ENCODE peak calls at places on chromosomes 6 and 20, in four cellular contexts. L, N, K and F are unnamed samples.

GRCh38 chr6:70370496-70370895 is 42.8 kb upstream of the FAM135A start:
- DNase-seq in L (no peak), N (no peak), K (no peak), F (no peak)

GRCh38 chr6:82144852-82145332 is 102.7 kb downstream of the IBTK start:
- DNase-seq in L (peak; percentile 11), N (no peak), K (no peak), F (peak; percentile 56)

GRCh38 chr20:63778034-63778752 is 38.6 kb downstream of the SLC2A4RG start:
- DNase-seq in L (no peak), N (no peak), K (no peak), F (no peak)

GRCh38 chr6:162125659-162126058 is 601.9 kb downstream of the PRKN start:
- DNase-seq in L (no peak), N (no peak), K (no peak), F (no peak)

GRCh38 chr20:7818477-7818876 is 121.8 kb downstream of the HAO1 start:
- DNase-seq in L (no peak), N (no peak), K (no peak), F (no peak)

GRCh38 chr6:162833776-162834175 is 106.0 kb downstream of the PACRG start:
- DNase-seq in L (no peak), N (no peak), K (no peak), F (no peak)

GRCh38 chr20:40766790-40767529 is 77.9 kb upstream of the MAFB start:
- DNase-seq in L (no peak), N (no peak), K (no peak), F (no peak)

GRCh38 chr6:169190970-169191369 is 62.7 kb downstream of the THBS2 start:
- DNase-seq in L (no peak), N (no peak), K (no peak), F (no peak)

GRCh38 chr6:20404641-20405032 is 3.0 kb downstream of the E2F3 start:
- DNase-seq in L (peak; percentile 74), N (no peak), K (peak; percentile 68), F (no peak)

DNA sequence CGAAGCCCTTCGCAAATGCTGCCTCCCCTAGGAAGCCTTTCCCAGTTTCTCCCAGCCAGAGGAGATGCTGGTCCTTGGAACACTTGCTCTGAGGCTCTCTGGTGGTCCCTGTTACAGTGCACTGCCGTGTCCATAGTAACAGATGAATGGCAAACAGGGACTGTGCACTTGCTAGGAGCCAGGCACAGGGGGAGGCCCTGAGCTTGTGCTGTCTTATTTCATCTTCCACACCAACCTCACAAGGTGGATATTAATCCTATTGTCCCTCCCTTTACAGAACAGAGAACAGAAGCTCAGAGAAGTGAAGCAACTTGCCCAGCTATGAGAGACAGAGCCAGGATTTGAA is 19.0 kb downstream of the SRC start:
- DNase-seq in L (no peak), N (no peak), K (no peak), F (no peak)
- TF ChIP-seq CTCF in L (no peak), N (no peak), K (no peak), F (no peak)

DNA sequence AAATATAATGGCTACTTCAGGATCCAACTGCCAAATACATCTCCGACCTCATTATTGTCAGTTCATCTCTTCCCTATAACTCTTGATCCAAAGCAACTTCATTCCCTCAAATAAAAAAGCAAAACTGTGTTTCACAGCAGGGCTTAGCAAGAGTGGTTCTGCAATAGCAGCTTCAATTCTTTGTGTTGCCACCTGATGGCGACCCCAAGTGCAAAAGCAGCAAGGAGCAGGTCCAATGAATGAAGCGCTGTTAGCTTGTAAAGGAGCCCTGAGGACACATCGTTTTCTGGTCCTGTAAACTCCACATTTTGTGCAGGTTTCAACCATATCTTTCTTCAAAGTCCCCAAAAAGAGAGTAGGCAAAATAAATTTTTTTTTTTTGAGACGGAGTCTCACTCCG is 19.6 kb downstream of the RTN4IP1 start:
- DNase-seq in L (peak; percentile 32), N (no peak), K (no peak), F (no peak)
- H3K4me1 ChIP-seq in L (peaks cover 5% of the 10 kb centered on the region), N (no peaks in the 10 kb centered on the region), K (no peaks in the 10 kb centered on the region), F (no peaks in the 10 kb centered on the region)

GRCh38 chr6:37500294-37500608 is 558 bp upstream of the CCDC167 start:
- DNase-seq in L (no peak), N (no peak), K (no peak), F (no peak)
- H3K27ac ChIP-seq in L (no peak overlapping the region), N (no peak overlapping the region), K (no peak overlapping the region), F (peak overlapping the region; percentile 51)

GRCh38 chr6:121334299-121335104 is at the start of gene TBC1D32:
- DNase-seq in L (peak; percentile 90), N (peak; percentile 87), K (peak; percentile 86), F (peak; percentile 92)
- TF ChIP-seq CTCF in L (no peak), N (peak; percentile 13), K (no peak), F (peak; percentile 4)

DNA sequence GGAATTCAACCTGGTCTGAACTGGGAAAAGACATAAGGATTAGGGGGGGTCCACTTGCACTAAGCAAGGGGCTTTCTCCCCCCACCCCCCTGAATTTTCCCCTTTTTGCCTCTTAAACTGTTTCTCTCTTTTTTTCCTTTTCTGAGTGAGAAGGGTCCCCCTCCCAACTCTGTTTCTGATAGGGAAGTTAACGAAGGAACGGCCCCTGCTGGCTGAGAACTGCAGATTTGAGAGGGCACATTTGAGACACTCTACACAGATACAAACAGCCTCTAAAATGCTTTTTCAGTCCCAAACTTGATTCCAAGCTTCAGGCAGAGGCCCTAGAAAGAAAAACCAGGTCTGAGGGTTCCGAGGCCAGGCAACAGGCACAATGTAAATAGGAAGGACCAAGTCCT is 91.7 kb downstream of the JARID2 start:
- DNase-seq in L (peak; percentile 27), N (no peak), K (no peak), F (no peak)
- H3K4me1 ChIP-seq in L (peaks cover 54% of the 10 kb centered on the region), N (no peaks in the 10 kb centered on the region), K (peaks cover 47% of the 10 kb centered on the region), F (peaks cover 39% of the 10 kb centered on the region)

DNA sequence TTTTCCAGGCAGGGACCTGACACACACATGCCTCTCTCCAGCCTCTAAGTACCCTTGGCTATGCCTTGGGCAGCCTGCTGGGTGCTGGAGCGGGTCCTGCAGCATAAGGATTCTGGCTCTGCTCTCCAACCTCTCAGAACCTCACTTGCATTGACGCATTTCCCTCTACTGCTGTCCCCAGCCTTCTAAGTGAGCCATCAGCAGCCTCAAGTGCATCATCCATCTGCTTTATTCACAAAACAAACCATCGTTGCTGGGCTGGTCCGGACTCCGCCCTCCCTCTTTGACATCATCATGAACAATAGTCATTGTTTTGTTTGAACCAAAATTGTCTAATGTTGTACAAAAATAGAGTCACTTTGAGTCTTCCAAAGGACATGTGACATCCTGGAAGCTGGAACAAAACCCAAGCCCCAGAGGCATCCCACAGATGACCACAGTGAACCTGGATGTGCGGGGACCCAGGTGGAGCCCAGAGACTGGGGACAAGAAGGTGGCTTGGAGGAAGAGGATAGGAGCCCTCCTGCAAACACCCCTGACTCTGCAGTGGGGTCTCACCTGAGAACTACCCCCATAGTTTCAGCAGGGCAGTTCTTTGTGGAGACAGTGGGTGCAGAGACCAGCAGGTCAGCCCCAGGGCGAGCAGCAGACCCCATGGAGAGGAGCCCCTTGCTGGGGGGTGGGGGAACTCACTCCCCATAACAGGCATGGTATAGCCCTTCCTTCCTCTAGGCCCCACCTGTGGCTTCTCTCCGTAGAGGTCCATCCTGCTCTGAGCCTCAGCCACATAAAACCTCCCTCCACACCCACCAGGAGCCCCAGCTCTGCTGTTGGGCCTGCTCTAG is 230.1 kb downstream of the SYNDIG1 start:
- DNase-seq in L (no peak), N (no peak), K (no peak), F (no peak)
- H3K27ac ChIP-seq in L (no peak overlapping the region), N (no peak overlapping the region), K (no peak overlapping the region), F (peak overlapping the region; percentile 51)

GRCh38 chr6:133553652-133554051 is 312.5 kb downstream of the EYA4 start:
- DNase-seq in L (peak; percentile 81), N (no peak), K (no peak), F (no peak)
- TF ChIP-seq CTCF in L (peak; percentile 83), N (peak; percentile 29), K (peak; percentile 36), F (peak; percentile 68)

GRCh38 chr6:144349690-144350132 is 64.6 kb downstream of the UTRN start:
- DNase-seq in L (no peak), N (no peak), K (no peak), F (no peak)

GRCh38 chr6:144347447-144347758 is 62.3 kb downstream of the UTRN start:
- DNase-seq in L (no peak), N (no peak), K (no peak), F (no peak)

GRCh38 chr6:144346719-144347446 is 61.7 kb downstream of the UTRN start:
- DNase-seq in L (no peak), N (no peak), K (no peak), F (no peak)

GRCh38 chr6:144350176-144350575 is 65.0 kb downstream of the UTRN start:
- DNase-seq in L (no peak), N (no peak), K (no peak), F (no peak)

GRCh38 chr6:144347933-144348332 is 62.8 kb downstream of the UTRN start:
- DNase-seq in L (no peak), N (no peak), K (no peak), F (no peak)
- H3K4me1 ChIP-seq in L (no peaks in the 10 kb centered on the region), N (no peaks in the 10 kb centered on the region), K (peaks cover 71% of the 10 kb centered on the region), F (peaks cover 93% of the 10 kb centered on the region)

GRCh38 chr20:48831702-48832422 is 4.1 kb upstream of the PREX1 start:
- DNase-seq in L (peak; percentile 29), N (no peak), K (no peak), F (peak; percentile 60)
- H3K27ac ChIP-seq in L (no peak overlapping the region), N (peak overlapping the region; percentile 35), K (no peak overlapping the region), F (peak overlapping the region; percentile 64)

GRCh38 chr6:148746363-148747144 is at the start of gene UST:
- DNase-seq in L (peak; percentile 96), N (peak; percentile 68), K (peak; percentile 70), F (peak; percentile 85)
- TF ChIP-seq CTCF in L (peak; percentile 60), N (no peak), K (peak; percentile 57), F (peak; percentile 49)